ENCODE peak calls at places on chromosomes 4 and X, in nine cellular contexts. One of them, this sample, is unnamed.

GRCh38 chr4:20391224-20391623 is 139.5 kb downstream of the SLIT2 start:
- DNase-seq in NCI-H1105: peak; percentile 25
- DNase-seq in B cell: no peak
- DNase-seq in SK-MEL-5: no peak
- DNase-seq in activated CD4-positive, alpha-beta T cell treated with anti-CD3 and anti-CD28 coated beads, Interleukin-2, amount 50 U/mL, for 24 hours: no peak
- DNase-seq in iris pigment epithelial cell: peak; percentile 83
- DNase-seq in NCI-H82: no peak
- DNase-seq in kidney tubule cell: peak; percentile 5
- DNase-seq in neuronal stem cell: no peak
- DNase-seq in this sample: no peak

GRCh38 chr4:41939016-41939623 is 3.9 kb downstream of the TMEM33 start:
- DNase-seq in NCI-H1105: no peak
- DNase-seq in neuronal stem cell: no peak
- DNase-seq in B cell: no peak
- DNase-seq in activated CD4-positive, alpha-beta T cell treated with anti-CD3 and anti-CD28 coated beads, Interleukin-2, amount 50 U/mL, for 24 hours: no peak
- DNase-seq in SK-MEL-5: no peak
- DNase-seq in kidney tubule cell: peak; percentile 62
- DNase-seq in iris pigment epithelial cell: peak; percentile 91
- DNase-seq in NCI-H82: peak; percentile 3
- DNase-seq in this sample: peak; percentile 13

GRCh38 chrX:132094169-132094568 is 33.7 kb downstream of the FRMD7 start:
- DNase-seq in NCI-H1105: no peak
- DNase-seq in activated CD4-positive, alpha-beta T cell treated with anti-CD3 and anti-CD28 coated beads, Interleukin-2, amount 50 U/mL, for 24 hours: no peak
- DNase-seq in B cell: no peak
- DNase-seq in NCI-H82: no peak
- DNase-seq in neuronal stem cell: no peak
- DNase-seq in iris pigment epithelial cell: peak; percentile 9
- DNase-seq in SK-MEL-5: no peak
- DNase-seq in kidney tubule cell: no peak
- DNase-seq in this sample: no peak

GRCh38 chr4:164488114-164488513 is 265.8 kb upstream of the SMIM31 start:
- DNase-seq in NCI-H1105: no peak
- DNase-seq in NCI-H82: no peak
- DNase-seq in neuronal stem cell: no peak
- DNase-seq in iris pigment epithelial cell: no peak
- DNase-seq in SK-MEL-5: no peak
- DNase-seq in B cell: no peak
- DNase-seq in kidney tubule cell: no peak
- DNase-seq in activated CD4-positive, alpha-beta T cell treated with anti-CD3 and anti-CD28 coated beads, Interleukin-2, amount 50 U/mL, for 24 hours: no peak
- DNase-seq in this sample: no peak

GRCh38 chr4:51858605-51859211 is 15.8 kb downstream of the DCUN1D4 start:
- DNase-seq in NCI-H82: no peak
- DNase-seq in neuronal stem cell: no peak
- DNase-seq in iris pigment epithelial cell: peak; percentile 11
- DNase-seq in kidney tubule cell: no peak
- DNase-seq in activated CD4-positive, alpha-beta T cell treated with anti-CD3 and anti-CD28 coated beads, Interleukin-2, amount 50 U/mL, for 24 hours: no peak
- DNase-seq in SK-MEL-5: no peak
- DNase-seq in NCI-H1105: no peak
- DNase-seq in B cell: no peak
- DNase-seq in this sample: no peak

GRCh38 chr4:2714918-2715317 is 41.2 kb downstream of the TNIP2 start:
- DNase-seq in B cell: no peak
- DNase-seq in NCI-H1105: no peak
- DNase-seq in NCI-H82: no peak
- DNase-seq in neuronal stem cell: no peak
- DNase-seq in SK-MEL-5: no peak
- DNase-seq in activated CD4-positive, alpha-beta T cell treated with anti-CD3 and anti-CD28 coated beads, Interleukin-2, amount 50 U/mL, for 24 hours: no peak
- DNase-seq in iris pigment epithelial cell: peak; percentile 10
- DNase-seq in kidney tubule cell: no peak
- DNase-seq in this sample: no peak

GRCh38 chrX:55818673-55819375 is 101.3 kb downstream of the RRAGB start:
- DNase-seq in neuronal stem cell: no peak
- DNase-seq in activated CD4-positive, alpha-beta T cell treated with anti-CD3 and anti-CD28 coated beads, Interleukin-2, amount 50 U/mL, for 24 hours: no peak
- DNase-seq in NCI-H1105: no peak
- DNase-seq in NCI-H82: peak; percentile 0
- DNase-seq in iris pigment epithelial cell: no peak
- DNase-seq in B cell: no peak
- DNase-seq in SK-MEL-5: no peak
- DNase-seq in kidney tubule cell: no peak
- DNase-seq in this sample: no peak

GRCh38 chr4:185307136-185307950 is 88.4 kb downstream of the LRP2BP start:
- DNase-seq in SK-MEL-5: peak; percentile 49
- DNase-seq in neuronal stem cell: no peak
- DNase-seq in activated CD4-positive, alpha-beta T cell treated with anti-CD3 and anti-CD28 coated beads, Interleukin-2, amount 50 U/mL, for 24 hours: no peak
- DNase-seq in B cell: no peak
- DNase-seq in NCI-H82: no peak
- DNase-seq in iris pigment epithelial cell: no peak
- DNase-seq in NCI-H1105: no peak
- DNase-seq in kidney tubule cell: peak; percentile 87
- DNase-seq in this sample: no peak

GRCh38 chrX:10017866-10018265 is 50.7 kb downstream of the CLDN34 start:
- DNase-seq in activated CD4-positive, alpha-beta T cell treated with anti-CD3 and anti-CD28 coated beads, Interleukin-2, amount 50 U/mL, for 24 hours: no peak
- DNase-seq in kidney tubule cell: peak; percentile 87
- DNase-seq in SK-MEL-5: peak; percentile 16
- DNase-seq in NCI-H82: no peak
- DNase-seq in neuronal stem cell: no peak
- DNase-seq in B cell: no peak
- DNase-seq in iris pigment epithelial cell: peak; percentile 86
- DNase-seq in NCI-H1105: no peak
- DNase-seq in this sample: peak; percentile 57

GRCh38 chr4:113645771-113646455 is 115.6 kb downstream of the CAMK2D start:
- DNase-seq in kidney tubule cell: peak; percentile 73
- DNase-seq in neuronal stem cell: no peak
- DNase-seq in NCI-H82: peak; percentile 6
- DNase-seq in NCI-H1105: no peak
- DNase-seq in activated CD4-positive, alpha-beta T cell treated with anti-CD3 and anti-CD28 coated beads, Interleukin-2, amount 50 U/mL, for 24 hours: no peak
- DNase-seq in B cell: no peak
- DNase-seq in iris pigment epithelial cell: peak; percentile 73
- DNase-seq in SK-MEL-5: no peak
- DNase-seq in this sample: peak; percentile 20

GRCh38 chrX:84956304-84956703 is 47.4 kb upstream of the APOOL start:
- DNase-seq in SK-MEL-5: no peak
- DNase-seq in neuronal stem cell: no peak
- DNase-seq in kidney tubule cell: no peak
- DNase-seq in NCI-H82: no peak
- DNase-seq in NCI-H1105: no peak
- DNase-seq in activated CD4-positive, alpha-beta T cell treated with anti-CD3 and anti-CD28 coated beads, Interleukin-2, amount 50 U/mL, for 24 hours: no peak
- DNase-seq in B cell: no peak
- DNase-seq in iris pigment epithelial cell: no peak
- DNase-seq in this sample: no peak

GRCh38 chrX:131841496-131842410 is 181.3 kb upstream of the STK26 start:
- DNase-seq in iris pigment epithelial cell: peak; percentile 48
- DNase-seq in kidney tubule cell: peak; percentile 61
- DNase-seq in NCI-H82: peak; percentile 76
- DNase-seq in activated CD4-positive, alpha-beta T cell treated with anti-CD3 and anti-CD28 coated beads, Interleukin-2, amount 50 U/mL, for 24 hours: peak; percentile 12
- DNase-seq in neuronal stem cell: peak; percentile 48
- DNase-seq in NCI-H1105: peak; percentile 46
- DNase-seq in B cell: peak; percentile 65
- DNase-seq in SK-MEL-5: peak; percentile 74
- DNase-seq in this sample: peak; percentile 56

GRCh38 chr4:98557497-98557896 is 100.9 kb downstream of the TSPAN5 start:
- DNase-seq in iris pigment epithelial cell: peak; percentile 88
- DNase-seq in NCI-H82: peak; percentile 53
- DNase-seq in neuronal stem cell: no peak
- DNase-seq in B cell: no peak
- DNase-seq in SK-MEL-5: no peak
- DNase-seq in kidney tubule cell: peak; percentile 26
- DNase-seq in NCI-H1105: no peak
- DNase-seq in activated CD4-positive, alpha-beta T cell treated with anti-CD3 and anti-CD28 coated beads, Interleukin-2, amount 50 U/mL, for 24 hours: no peak
- DNase-seq in this sample: no peak

GRCh38 chr4:1727117-1728031 is 6.1 kb downstream of the TACC3 start:
- DNase-seq in activated CD4-positive, alpha-beta T cell treated with anti-CD3 and anti-CD28 coated beads, Interleukin-2, amount 50 U/mL, for 24 hours: no peak
- DNase-seq in SK-MEL-5: no peak
- DNase-seq in iris pigment epithelial cell: peak; percentile 84
- DNase-seq in NCI-H82: no peak
- DNase-seq in neuronal stem cell: no peak
- DNase-seq in kidney tubule cell: peak; percentile 99
- DNase-seq in NCI-H1105: no peak
- DNase-seq in B cell: no peak
- DNase-seq in this sample: no peak

GRCh38 chrX:150544222-150544787 is 24.1 kb upstream of the MTM1 start:
- DNase-seq in iris pigment epithelial cell: no peak
- DNase-seq in B cell: no peak
- DNase-seq in kidney tubule cell: no peak
- DNase-seq in NCI-H82: no peak
- DNase-seq in neuronal stem cell: no peak
- DNase-seq in NCI-H1105: no peak
- DNase-seq in activated CD4-positive, alpha-beta T cell treated with anti-CD3 and anti-CD28 coated beads, Interleukin-2, amount 50 U/mL, for 24 hours: no peak
- DNase-seq in SK-MEL-5: peak; percentile 25
- DNase-seq in this sample: peak; percentile 47

This sample was measured in HuH-7.